ENCODE peak calls at places on chromosomes 13 and 19, in eight cellular contexts. Z is cardiac fibroblast, W is prostate gland, D is neural progenitor cell, K is uterus, Y is stomach, P is GM12878, E is WTC11. F is an unnamed sample.
A peak's percentile ranks its signal among the peaks of the same experiment; 100 is the strongest.

GRCh38 chr19:27872370-27872769 is 1340.6 kb downstream of the UQCRFS1 start:
- DNase-seq in Z (no peak), W (no peak), D (no peak), K (no peak), Y (no peak), P (no peak), E (no peak), F (no peak)

GRCh38 chr19:11115895-11116446 is 26.7 kb downstream of the LDLR start:
- DNase-seq in Z (no peak), W (no peak), D (no peak), K (peak; percentile 51), Y (no peak), P (no peak), E (no peak), F (no peak)

GRCh38 chr19:35712910-35713845 is 4.6 kb upstream of the KMT2B start:
- DNase-seq in Z (no peak), W (no peak), D (no peak), K (no peak), Y (no peak), P (peak; percentile 82), E (peak; percentile 46), F (no peak)

GRCh38 chr13:47215741-47216140 is 318.9 kb upstream of the HTR2A start:
- DNase-seq in Z (peak; percentile 94), W (no peak), D (no peak), K (no peak), Y (no peak), P (no peak), E (no peak), F (no peak)

GRCh38 chr19:53598361-53598760 is 33.4 kb upstream of the DPRX start:
- DNase-seq in Z (no peak), W (peak; percentile 15), D (no peak), K (no peak), Y (no peak), P (no peak), E (no peak), F (no peak)

GRCh38 chr19:15107056-15108010 is at the start of gene SYDE1:
- DNase-seq in Z (peak; percentile 73), W (no peak), D (peak; percentile 89), K (peak; percentile 66), Y (no peak), P (no peak), E (peak; percentile 71), F (no peak)

GRCh38 chr13:99949657-99950413 is 21.7 kb downstream of the ZIC5 start:
- DNase-seq in Z (no peak), W (no peak), D (no peak), K (no peak), Y (no peak), P (no peak), E (no peak), F (no peak)

GRCh38 chr13:81745391-81745790 is 1404.5 kb upstream of the SPRY2 start:
- DNase-seq in Z (no peak), W (no peak), D (no peak), K (no peak), Y (no peak), P (no peak), E (no peak), F (no peak)

GRCh38 chr19:32351807-32352630 is 6.6 kb downstream of the ZNF507 start:
- DNase-seq in Z (peak; percentile 63), W (no peak), D (no peak), K (no peak), Y (no peak), P (no peak), E (no peak), F (no peak)

GRCh38 chr13:62512194-62513141 is 1096.8 kb upstream of the PCDH20 start:
- DNase-seq in Z (peak; percentile 22), W (no peak), D (peak; percentile 69), K (no peak), Y (peak; percentile 42), P (peak; percentile 24), E (peak; percentile 60), F (no peak)

GRCh38 chr19:49866933-49867782 is at the start of gene PNKP:
- DNase-seq in Z (peak; percentile 88), W (peak; percentile 90), D (peak; percentile 93), K (peak; percentile 92), Y (peak; percentile 89), P (no peak), E (peak; percentile 87), F (peak; percentile 73)

GRCh38 chr19:30784850-30785459 is 412.8 kb downstream of the ZNF536 start:
- DNase-seq in Z (peak; percentile 22), W (peak; percentile 32), D (peak; percentile 55), K (peak; percentile 30), Y (peak; percentile 43), P (no peak), E (peak; percentile 84), F (peak; percentile 60)

GRCh38 chr13:47038196-47038595 is 141.3 kb upstream of the HTR2A start:
- DNase-seq in Z (peak; percentile 13), W (no peak), D (peak; percentile 13), K (no peak), Y (no peak), P (no peak), E (no peak), F (no peak)

GRCh38 chr19:51550848-51551672 is 19.6 kb upstream of the SIGLEC6 start:
- DNase-seq in Z (no peak), W (no peak), D (no peak), K (no peak), Y (no peak), P (no peak), E (no peak), F (no peak)

GRCh38 chr13:44259045-44260042 is 114.3 kb upstream of the SERP2 start:
- DNase-seq in Z (peak; percentile 47), W (no peak), D (no peak), K (no peak), Y (peak; percentile 41), P (peak; percentile 47), E (no peak), F (no peak)

GRCh38 chr13:46648166-46648607 is 95.2 kb downstream of the LRCH1 start:
- DNase-seq in Z (peak; percentile 52), W (no peak), D (peak; percentile 39), K (no peak), Y (peak; percentile 66), P (no peak), E (peak; percentile 73), F (no peak)

GRCh38 chr19:46761418-46761831 is 15.2 kb upstream of the STRN4 start:
- DNase-seq in Z (no peak), W (peak; percentile 65), D (no peak), K (no peak), Y (no peak), P (no peak), E (no peak), F (no peak)

GRCh38 chr13:67416047-67416925 is 186.2 kb upstream of the PCDH9 start:
- DNase-seq in Z (peak; percentile 81), W (no peak), D (peak; percentile 68), K (no peak), Y (peak; percentile 29), P (no peak), E (peak; percentile 79), F (no peak)

GRCh38 chr13:96958286-96958891 is 35.9 kb downstream of the OXGR1 start:
- DNase-seq in Z (peak; percentile 68), W (peak; percentile 11), D (peak; percentile 64), K (no peak), Y (peak; percentile 27), P (no peak), E (no peak), F (no peak)

DNA sequence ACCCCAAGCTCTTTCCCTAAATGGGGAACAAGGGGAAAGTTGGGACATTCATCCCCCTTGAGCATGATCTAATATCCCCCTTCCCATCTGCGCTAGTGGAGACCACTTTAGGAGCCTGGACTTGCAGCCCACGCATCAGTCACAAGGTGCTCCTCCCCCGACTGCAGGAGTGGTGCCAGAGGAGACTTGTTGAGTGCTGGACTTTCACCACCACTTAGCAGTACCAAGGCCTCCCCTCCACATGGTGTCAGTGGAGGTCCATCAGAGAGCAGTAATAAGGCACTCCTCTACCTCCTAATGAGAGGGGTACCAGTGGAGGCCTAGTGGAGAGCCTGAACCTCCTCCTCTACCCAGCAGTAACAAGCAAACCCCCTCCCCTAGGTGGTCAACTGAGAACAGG is 22.5 kb downstream of the CAB39L start:
- DNase-seq in Z (no peak), W (no peak), D (peak; percentile 43), K (no peak), Y (no peak), P (peak; percentile 24), E (peak; percentile 62), F (no peak)
- TF ChIP-seq CTCF in Z (no peak), W (no peak), D (peak; percentile 32), K (no peak), Y (no peak), P (peak; percentile 67), E (peak; percentile 25), F (no peak)

DNA sequence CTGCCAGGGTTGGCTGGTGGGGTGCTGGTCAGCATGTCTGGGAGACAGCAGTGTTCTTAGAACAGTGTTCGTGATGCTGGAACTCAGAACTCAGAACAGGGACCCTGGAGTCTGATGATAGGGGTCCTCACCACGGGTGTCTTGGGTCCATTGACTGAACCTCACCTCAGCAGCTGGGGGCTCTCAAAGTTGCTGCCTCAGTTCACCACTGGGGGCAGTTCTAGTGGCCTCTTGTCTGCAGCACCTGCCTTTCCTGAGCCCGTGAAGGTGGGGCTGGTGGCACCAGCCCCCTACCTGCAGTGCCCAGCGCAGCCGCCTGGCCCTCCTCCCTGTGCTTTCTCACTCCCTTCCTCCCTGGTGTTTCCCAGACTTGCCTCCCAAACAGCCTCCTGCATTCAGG is 28.5 kb downstream of the SAFB start:
- DNase-seq in Z (no peak), W (no peak), D (no peak), K (no peak), Y (no peak), P (no peak), E (no peak), F (no peak)
- TF ChIP-seq CTCF in Z (no peak), W (no peak), D (no peak), K (no peak), Y (no peak), P (no peak), E (no peak), F (no peak)

GRCh38 chr19:21474671-21475181 is 30.7 kb upstream of the ZNF429 start:
- DNase-seq in Z (peak; percentile 71), W (peak; percentile 63), D (peak; percentile 82), K (peak; percentile 78), Y (peak; percentile 75), P (no peak), E (peak; percentile 85), F (peak; percentile 92)
- TF ChIP-seq CTCF in Z (no peak), W (no peak), D (no peak), K (peak; percentile 14), Y (no peak), P (no peak), E (no peak), F (no peak)

DNA sequence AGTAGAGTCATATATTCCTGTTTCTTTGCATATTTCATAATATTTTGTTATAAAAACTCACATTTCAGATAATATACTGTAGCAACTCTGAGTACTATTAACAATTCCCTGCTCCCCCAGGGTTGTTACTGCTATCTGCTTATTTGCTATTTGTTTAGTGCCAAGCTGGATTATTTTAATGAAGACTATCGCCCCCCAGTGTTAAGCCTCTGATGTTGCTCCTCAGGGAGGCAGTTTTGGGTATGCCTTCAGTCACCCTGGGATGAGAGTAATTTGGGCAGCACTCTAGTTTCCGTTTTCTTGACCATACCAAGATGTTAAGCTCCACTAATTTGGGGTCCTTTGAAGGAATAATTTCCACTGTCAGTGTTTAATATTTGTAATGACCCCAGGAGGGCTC is 46.0 kb downstream of the MICU2 start:
- DNase-seq in Z (peak; percentile 29), W (no peak), D (peak; percentile 59), K (no peak), Y (no peak), P (no peak), E (peak; percentile 15), F (no peak)
- TF ChIP-seq CTCF in Z (peak; percentile 54), W (no peak), D (peak; percentile 67), K (no peak), Y (no peak), P (peak; percentile 34), E (no peak), F (no peak)